ENCODE peak calls at places on chromosome 6, in ten cellular contexts. T, P, S, D, L, U, C, W, M and K are unnamed samples.

GRCh38 chr6:135657207-135657606 is 159.7 kb upstream of the AHI1 start:
- DNase-seq in C (no peak), U (no peak), S (no peak), P (peak), L (no peak), M (peak), W (no peak), D (no peak), T (no peak), K (no peak)

GRCh38 chr6:170081556-170081955 is 209.3 kb downstream of the DLL1 start:
- DNase-seq in P (peak), L (no peak), M (peak), S (no peak), C (peak), W (no peak), T (no peak), U (no peak), D (no peak), K (no peak)

GRCh38 chr6:27662770-27663169 is 189.9 kb upstream of the ZNF184 start:
- DNase-seq in U (no peak), T (no peak), S (no peak), P (no peak), W (no peak), L (no peak), C (no peak), D (no peak), M (no peak), K (peak)

GRCh38 chr6:159982726-159983506 is 14.0 kb downstream of the IGF2R start:
- DNase-seq in M (no peak), C (no peak), D (peak), W (no peak), T (peak), U (no peak), S (no peak), P (no peak), L (no peak), K (no peak)

GRCh38 chr6:30685157-30685976 is 1.1 kb downstream of the PPP1R18 start:
- DNase-seq in U (no peak), D (peak), W (no peak), M (no peak), C (peak), S (peak), T (peak), P (no peak), L (no peak), K (no peak)

GRCh38 chr6:55825402-55826051 is 49.9 kb downstream of the BMP5 start:
- DNase-seq in U (no peak), P (no peak), W (peak), L (peak), D (peak), T (peak), S (no peak), M (no peak), C (no peak), K (peak)

GRCh38 chr6:43275782-43276179 is 22.3 kb upstream of the SLC22A7 start:
- DNase-seq in W (no peak), C (no peak), U (no peak), D (no peak), S (no peak), P (no peak), M (no peak), T (no peak), L (no peak), K (no peak)

GRCh38 chr6:106572875-106573575 is 56.3 kb downstream of the RTN4IP1 start:
- DNase-seq in L (no peak), C (no peak), D (no peak), P (no peak), U (no peak), M (no peak), T (no peak), S (no peak), W (no peak), K (no peak)

GRCh38 chr6:84119277-84119676 is 85.7 kb downstream of the MRAP2 start:
- DNase-seq in D (peak), P (no peak), W (no peak), C (no peak), S (no peak), U (no peak), L (no peak), T (no peak), M (no peak), K (no peak)

GRCh38 chr6:112743343-112743742 is 396.2 kb downstream of the RFPL4B start:
- DNase-seq in T (no peak), U (no peak), D (no peak), W (peak), C (no peak), S (no peak), P (no peak), M (no peak), L (no peak), K (no peak)

GRCh38 chr6:52231411-52232127 is 12.7 kb downstream of the IL17F start:
- DNase-seq in S (no peak), M (no peak), L (no peak), T (no peak), C (no peak), P (no peak), U (no peak), W (no peak), D (no peak), K (no peak)

GRCh38 chr6:148547110-148547509 is 199.7 kb upstream of the UST start:
- DNase-seq in M (no peak), L (no peak), W (no peak), U (no peak), C (no peak), P (no peak), S (no peak), T (no peak), D (no peak), K (no peak)

GRCh38 chr6:40183902-40184301 is 249.6 kb upstream of the MOCS1 start:
- DNase-seq in S (no peak), D (no peak), U (no peak), M (no peak), P (no peak), C (no peak), T (no peak), L (no peak), W (no peak), K (no peak)

GRCh38 chr6:168061269-168062210 is 17.5 kb downstream of the FRMD1 start:
- DNase-seq in D (no peak), P (no peak), U (no peak), T (no peak), S (no peak), W (no peak), M (no peak), L (no peak), C (no peak), K (no peak)

GRCh38 chr6:118581489-118581959 is 33.4 kb downstream of the PLN start:
- DNase-seq in U (no peak), C (no peak), W (peak), L (peak), M (no peak), S (no peak), T (peak), D (peak), P (no peak), K (peak)

GRCh38 chr6:12060780-12061619 is 48.9 kb downstream of the HIVEP1 start:
- DNase-seq in D (peak), W (no peak), S (peak), T (no peak), C (peak), P (peak), U (no peak), M (peak), L (peak), K (peak)
- H3K4me3 ChIP-seq in D (peak), W (no peak), S (peak), T (no peak), C (no peak), P (no peak), U (no peak), M (no peak), L (peak), K (peak)

GRCh38 chr6:19837511-19838441 is 606 bp downstream of the ID4 start:
- DNase-seq in S (peak), M (peak), D (peak), C (peak), W (peak), U (no peak), L (no peak), T (peak), P (peak), K (peak)
- H3K4me3 ChIP-seq in S (peak), M (peak), D (peak), C (peak), W (peak), U (peak), L (peak), T (peak), P (peak), K (peak)

GRCh38 chr6:5248302-5249098 is 12.2 kb downstream of the LYRM4 start:
- DNase-seq in L (no peak), D (no peak), W (no peak), P (no peak), M (no peak), S (no peak), U (no peak), C (no peak), T (no peak), K (no peak)
- H3K4me3 ChIP-seq in L (no peak), D (no peak), W (no peak), P (no peak), M (no peak), S (no peak), U (no peak), C (no peak), T (no peak), K (no peak)

DNA sequence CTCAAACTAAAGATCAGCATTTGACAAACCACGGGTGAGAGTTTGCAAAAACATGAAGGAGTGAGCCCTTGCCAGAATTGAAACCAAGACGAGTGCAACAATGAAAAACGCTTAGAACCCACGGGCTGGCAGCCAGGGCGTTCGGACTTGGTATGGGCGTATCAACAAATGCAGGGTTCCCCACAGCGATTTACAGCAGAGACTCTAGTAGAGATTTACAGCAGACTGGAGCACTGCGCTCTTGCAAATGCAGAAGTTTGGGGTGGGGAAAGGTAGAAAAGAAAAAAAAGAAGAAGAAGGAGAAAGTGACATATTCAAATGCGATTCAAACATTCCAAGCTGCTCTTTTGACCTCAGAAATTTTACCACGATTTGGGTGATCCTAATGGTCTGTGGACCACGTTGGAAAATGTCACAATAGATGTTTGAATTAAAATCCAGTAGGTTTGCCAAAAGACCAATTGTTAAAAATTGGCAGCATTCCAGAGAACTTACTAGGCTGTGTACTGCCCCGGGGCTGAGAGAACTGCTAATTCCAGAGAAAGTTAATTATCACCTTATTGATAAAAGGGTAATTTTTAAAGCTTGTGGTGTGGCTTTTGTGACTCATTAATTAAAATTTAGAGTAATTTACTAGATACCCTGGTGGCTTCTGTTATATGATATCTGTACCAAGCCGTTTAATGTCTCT is 3.4 kb downstream of the SCML4 start:
- DNase-seq in U (no peak), P (no peak), S (no peak), C (no peak), W (peak), M (no peak), L (no peak), D (peak), T (peak), K (peak)
- H3K4me3 ChIP-seq in U (no peak), P (no peak), S (no peak), C (peak), W (peak), M (peak), L (peak), D (peak), T (peak), K (no peak)

GRCh38 chr6:693737-694038 is 749 bp upstream of the EXOC2 start:
- DNase-seq in L (no peak), C (no peak), W (no peak), T (no peak), D (no peak), S (no peak), U (no peak), P (no peak), M (no peak), K (no peak)
- H3K4me3 ChIP-seq in L (peak), C (no peak), W (peak), T (peak), D (peak), S (peak), U (peak), P (no peak), M (peak), K (peak)